ENCODE peak calls at places on chromosomes 6 and 20, in nine cellular contexts. N, X, S, I, D, W, H, J and O are unnamed samples.

GRCh38 chr6:133368664-133369063 is 127.5 kb downstream of the EYA4 start:
- DNase-seq in N (peak; percentile 61), X (peak; percentile 38), S (no peak), I (peak; percentile 31), D (no peak), W (no peak), H (no peak), J (no peak), O (no peak)

GRCh38 chr20:9794831-9795230 is 44.0 kb downstream of the PAK5 start:
- DNase-seq in N (no peak), X (no peak), S (no peak), I (no peak), D (no peak), W (no peak), H (no peak), J (no peak), O (no peak)

GRCh38 chr6:142331075-142331551 is 29.3 kb downstream of the ADGRG6 start:
- DNase-seq in N (peak; percentile 58), X (no peak), S (no peak), I (peak; percentile 33), D (no peak), W (no peak), H (no peak), J (no peak), O (no peak)

GRCh38 chr20:1330075-1330830 is 1.3 kb upstream of the SDCBP2 start:
- DNase-seq in N (peak; percentile 81), X (peak; percentile 71), S (peak; percentile 78), I (peak; percentile 29), D (peak; percentile 71), W (peak; percentile 87), H (no peak), J (no peak), O (no peak)

GRCh38 chr6:113315879-113316278 is 541.3 kb upstream of the MARCKS start:
- DNase-seq in N (peak; percentile 80), X (no peak), S (no peak), I (peak; percentile 36), D (no peak), W (no peak), H (no peak), J (no peak), O (no peak)

GRCh38 chr6:130229645-130230044 is 6.9 kb upstream of the SAMD3 start:
- DNase-seq in N (no peak), X (no peak), S (no peak), I (no peak), D (no peak), W (no peak), H (no peak), J (no peak), O (no peak)

GRCh38 chr6:90111387-90111786 is 185.3 kb downstream of the BACH2 start:
- DNase-seq in N (no peak), X (no peak), S (no peak), I (no peak), D (no peak), W (no peak), H (no peak), J (no peak), O (no peak)

GRCh38 chr20:56360899-56361199 is 2.1 kb downstream of the FAM210B start:
- DNase-seq in N (no peak), X (no peak), S (no peak), I (no peak), D (no peak), W (no peak), H (no peak), J (no peak), O (no peak)

GRCh38 chr6:27890351-27891299 is 21.6 kb downstream of the OR2B2 start:
- DNase-seq in N (peak; percentile 94), X (peak; percentile 24), S (no peak), I (peak; percentile 96), D (peak; percentile 99), W (peak; percentile 79), H (peak; percentile 65), J (peak; percentile 91), O (peak; percentile 96)

GRCh38 chr20:58618694-58619540 is 32.2 kb upstream of the STX16 start:
- DNase-seq in N (peak; percentile 88), X (no peak), S (no peak), I (peak; percentile 97), D (no peak), W (no peak), H (no peak), J (no peak), O (no peak)

GRCh38 chr6:1952726-1953360 is 292.6 kb downstream of the GMDS start:
- DNase-seq in N (peak; percentile 99), X (no peak), S (no peak), I (peak; percentile 98), D (no peak), W (no peak), H (no peak), J (no peak), O (peak; percentile 97)

GRCh38 chr20:63198606-63199005 is 17.3 kb downstream of the YTHDF1 start:
- DNase-seq in N (no peak), X (no peak), S (no peak), I (no peak), D (no peak), W (no peak), H (no peak), J (no peak), O (no peak)

GRCh38 chr20:21286775-21287174 is 16.4 kb upstream of the XRN2 start:
- DNase-seq in N (no peak), X (no peak), S (no peak), I (no peak), D (no peak), W (no peak), H (no peak), J (no peak), O (no peak)

GRCh38 chr6:40893021-40893420 is 146.0 kb downstream of the UNC5CL start:
- DNase-seq in N (no peak), X (no peak), S (peak; percentile 21), I (no peak), D (no peak), W (no peak), H (no peak), J (no peak), O (no peak)

GRCh38 chr6:40897390-40898003 is 141.5 kb downstream of the UNC5CL start:
- DNase-seq in N (no peak), X (no peak), S (peak; percentile 35), I (no peak), D (no peak), W (no peak), H (no peak), J (no peak), O (no peak)

GRCh38 chr6:40898073-40898472 is 140.9 kb downstream of the UNC5CL start:
- DNase-seq in N (no peak), X (no peak), S (no peak), I (no peak), D (no peak), W (no peak), H (no peak), J (no peak), O (no peak)

GRCh38 chr6:40896696-40897095 is 142.3 kb downstream of the UNC5CL start:
- DNase-seq in N (no peak), X (no peak), S (peak; percentile 14), I (no peak), D (no peak), W (no peak), H (no peak), J (no peak), O (no peak)

GRCh38 chr6:40894962-40895799 is 143.8 kb downstream of the UNC5CL start:
- DNase-seq in N (peak; percentile 49), X (peak; percentile 42), S (peak; percentile 67), I (peak; percentile 47), D (no peak), W (peak; percentile 42), H (no peak), J (peak; percentile 78), O (peak; percentile 64)
- TF ChIP-seq CTCF in N (peak; percentile 87), X (peak; percentile 59), S (peak; percentile 38), I (peak; percentile 73), D (no peak), W (peak; percentile 59), H (no peak), J (peak; percentile 61), O (peak; percentile 81)

GRCh38 chr6:66902457-66902856 is 1195.4 kb upstream of the EYS start:
- DNase-seq in N (no peak), X (no peak), S (no peak), I (no peak), D (no peak), W (no peak), H (no peak), J (no peak), O (no peak)
- TF ChIP-seq CTCF in N (no peak), X (no peak), S (no peak), I (no peak), D (no peak), W (no peak), H (no peak), J (no peak), O (no peak)

DNA sequence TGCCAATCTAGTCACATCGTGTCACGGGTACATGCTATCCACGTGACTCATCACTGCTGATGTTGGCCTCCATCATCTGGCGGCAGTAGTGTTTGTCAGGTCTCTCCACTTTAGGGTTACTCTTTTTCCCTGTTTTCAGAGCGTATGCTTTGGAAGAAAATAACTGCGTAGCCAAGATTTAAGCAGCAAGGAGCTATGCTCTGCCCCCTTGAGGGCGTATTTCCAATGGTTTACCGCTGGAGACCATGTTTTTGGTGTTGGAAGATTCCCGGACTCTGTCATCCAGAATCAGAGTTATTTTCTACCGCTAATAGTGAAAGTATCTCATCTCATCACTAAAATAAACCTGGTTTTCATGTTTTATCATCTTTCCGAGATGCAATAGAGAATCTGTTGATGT is 306.5 kb downstream of the C6orf118 start:
- DNase-seq in N (no peak), X (no peak), S (no peak), I (no peak), D (no peak), W (no peak), H (no peak), J (no peak), O (no peak)
- TF ChIP-seq CTCF in N (no peak), X (no peak), S (no peak), I (no peak), D (no peak), W (no peak), H (no peak), J (no peak), O (no peak)

GRCh38 chr20:20181322-20181721 is 129.0 kb downstream of the CFAP61 start:
- DNase-seq in N (no peak), X (no peak), S (no peak), I (no peak), D (peak; percentile 8), W (no peak), H (peak; percentile 17), J (no peak), O (no peak)

GRCh38 chr20:20188647-20189046 is 136.3 kb downstream of the CFAP61 start:
- DNase-seq in N (no peak), X (no peak), S (no peak), I (no peak), D (peak; percentile 48), W (no peak), H (no peak), J (no peak), O (no peak)

GRCh38 chr20:20184711-20185110 is 132.4 kb downstream of the CFAP61 start:
- DNase-seq in N (no peak), X (no peak), S (no peak), I (no peak), D (no peak), W (no peak), H (no peak), J (no peak), O (no peak)

DNA sequence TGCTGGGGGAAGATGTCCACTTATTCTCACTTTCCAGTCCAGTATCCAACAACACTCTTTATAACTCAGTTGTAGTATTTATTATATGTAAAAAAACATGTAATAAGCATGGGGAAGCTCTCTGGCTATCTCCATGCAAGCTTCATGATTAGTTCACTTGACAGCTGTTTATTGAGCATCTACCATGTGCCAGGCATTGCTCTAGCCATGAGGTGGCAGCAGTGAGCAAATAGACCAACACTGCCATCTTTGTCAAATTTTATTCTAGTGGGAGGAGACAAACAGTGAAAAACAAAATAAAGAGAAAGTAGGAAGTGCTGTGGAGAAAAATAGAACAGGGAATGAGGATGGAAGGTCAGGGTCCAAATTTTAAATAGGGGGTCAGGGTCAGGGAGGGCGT is 131.8 kb downstream of the CFAP61 start:
- DNase-seq in N (no peak), X (no peak), S (no peak), I (peak; percentile 4), D (peak; percentile 58), W (no peak), H (no peak), J (no peak), O (no peak)
- TF ChIP-seq CTCF in N (no peak), X (no peak), S (no peak), I (peak; percentile 50), D (peak; percentile 50), W (no peak), H (no peak), J (peak; percentile 19), O (peak; percentile 70)